ENCODE peak calls at places on chromosomes 4 and X, in four cellular contexts. S is Caco-2, V is brain microvascular endothelial cell, C is A549. X is an unnamed sample.
A peak's percentile ranks its signal among the peaks of the same experiment; 100 is the strongest.

GRCh38 chr4:123477804-123478209 is 81.2 kb downstream of the SPRY1 start:
- DNase-seq in V (peak; percentile 75), C (no peak), S (no peak), X (no peak)

GRCh38 chrX:63503541-63503940 is 152.4 kb upstream of the SPIN4 start:
- DNase-seq in V (peak; percentile 23), S (peak; percentile 3), C (no peak), X (no peak)

GRCh38 chr4:137283737-137284136 is 248.6 kb downstream of the PCDH18 start:
- DNase-seq in S (no peak), C (no peak), V (no peak), X (no peak)

GRCh38 chr4:16225681-16225995 is 633 bp downstream of the TAPT1 start:
- DNase-seq in C (no peak), S (no peak), V (no peak), X (no peak)

GRCh38 chrX:133325422-133325821 is 89.9 kb downstream of the GPC4 start:
- DNase-seq in S (no peak), V (no peak), C (no peak), X (no peak)

GRCh38 chr4:76055005-76055404 is 19.1 kb upstream of the CXCL11 start:
- DNase-seq in V (no peak), C (no peak), S (no peak), X (no peak)

GRCh38 chrX:152897216-152898144 is at the start of gene ZNF185:
- DNase-seq in V (no peak), C (peak; percentile 34), S (peak; percentile 77), X (peak; percentile 62)

GRCh38 chrX:131262738-131263679 is 26.1 kb downstream of the IGSF1 start:
- DNase-seq in S (peak; percentile 64), C (peak; percentile 37), V (no peak), X (no peak)

GRCh38 chr4:119313237-119313636 is 8.7 kb downstream of the FABP2 start:
- DNase-seq in V (no peak), S (no peak), C (no peak), X (no peak)

GRCh38 chrX:75301060-75301459 is 27.2 kb downstream of the UPRT start:
- DNase-seq in S (no peak), C (no peak), V (peak; percentile 24), X (no peak)

GRCh38 chrX:79268788-79269187 is 98.3 kb downstream of the ITM2A start:
- DNase-seq in C (no peak), V (no peak), S (no peak), X (no peak)

DNA sequence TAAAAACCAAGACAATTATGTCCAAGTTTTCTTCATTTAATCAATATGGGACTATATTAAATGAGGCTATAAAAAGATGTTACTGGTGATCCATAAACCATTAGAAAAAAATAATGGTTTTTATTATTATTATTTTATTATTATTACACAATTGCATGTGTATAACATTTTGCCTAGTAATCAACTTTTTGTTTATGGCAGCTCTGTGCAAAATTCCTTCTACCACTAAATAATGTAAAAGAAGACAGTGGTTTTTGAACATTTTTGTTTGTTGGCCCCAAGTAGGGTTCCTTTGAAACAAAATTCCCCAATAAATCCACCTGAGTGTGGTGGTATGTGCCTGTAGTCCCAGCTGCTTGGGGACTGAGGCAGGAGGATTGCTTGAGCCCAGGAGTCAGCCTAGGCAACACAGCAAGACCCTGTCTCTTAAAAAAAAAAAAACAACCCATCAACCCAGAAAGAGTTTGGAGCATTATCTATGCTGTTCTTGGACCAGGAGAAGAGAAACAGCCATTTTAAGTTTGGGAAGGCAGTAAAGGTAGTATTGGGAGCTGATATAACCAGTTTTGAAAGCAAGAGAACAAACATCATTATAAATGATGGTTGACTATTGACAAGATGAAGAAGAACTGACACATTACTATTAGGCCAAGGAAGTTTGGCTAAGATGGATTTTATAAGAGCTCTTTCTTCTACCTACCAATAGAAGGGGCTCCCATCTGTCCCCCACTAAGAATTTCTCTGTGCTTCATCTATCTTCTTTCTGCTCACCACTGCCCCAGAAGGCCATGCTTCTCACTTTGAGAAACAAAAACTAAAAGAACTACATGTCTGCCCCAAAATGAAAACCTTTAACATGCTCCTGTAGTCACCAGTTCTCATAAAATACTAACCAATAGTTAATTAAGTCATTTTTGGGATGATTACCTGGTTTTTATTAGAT is 2.2 kb downstream of the TMEM156 start:
- DNase-seq in C (no peak), S (no peak), V (no peak), X (no peak)
- TF ChIP-seq CTCF in C (no peak), S (no peak), V (no peak), X (no peak)

DNA sequence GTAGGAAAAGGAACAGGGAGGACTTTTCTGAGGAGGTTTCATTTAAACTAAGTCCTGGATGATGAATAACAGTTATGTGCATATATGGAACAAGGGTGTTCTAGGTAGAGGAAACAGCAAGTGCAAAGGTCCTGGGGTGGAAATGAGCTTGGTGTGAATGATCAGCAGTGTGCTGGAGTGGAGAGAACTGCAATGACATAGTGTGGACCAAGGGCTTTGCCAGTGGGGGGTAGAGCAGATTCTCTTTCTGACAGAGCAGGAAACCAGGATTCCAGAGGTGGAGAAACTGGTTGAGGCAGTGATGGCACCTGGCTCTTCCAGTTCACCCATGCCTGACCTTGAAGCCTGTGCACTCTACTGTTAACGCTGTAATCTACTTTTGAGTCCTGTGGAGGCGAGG is 1.7 kb downstream of the PPP1R3F start:
- DNase-seq in C (no peak), S (peak; percentile 14), V (no peak), X (no peak)
- TF ChIP-seq CTCF in C (no peak), S (no peak), V (no peak), X (no peak)

GRCh38 chr4:148021706-148022105 is 289.8 kb downstream of the ARHGAP10 start:
- DNase-seq in V (no peak), S (no peak), C (no peak), X (no peak)
- TF ChIP-seq CTCF in V (no peak), S (no peak), C (no peak), X (no peak)

GRCh38 chr4:752196-752861 is 46.7 kb downstream of the PCGF3 start:
- DNase-seq in S (no peak), V (no peak), C (no peak), X (no peak)
- TF ChIP-seq CTCF in S (no peak), V (no peak), C (no peak), X (no peak)

X was measured in progenitor cell of endocrine pancreas.